ENCODE peak calls at places on chromosome 17, in ten cellular contexts. One of them, this sample, is unnamed. For H3K36me3, the result is how much of the 10 kb centered on the place peaks cover.

GRCh38 chr17:15361592-15361991 is 20.2 kb upstream of the TEKT3 start:
- DNase-seq in HCT116: no peak
- DNase-seq in IMR-90: no peak
- DNase-seq in neural progenitor cell: no peak
- DNase-seq in mesendoderm: no peak
- DNase-seq in SK-N-SH: no peak
- DNase-seq in mammary epithelial cell: no peak
- DNase-seq in neuronal stem cell: no peak
- DNase-seq in fibroblast of lung: no peak
- DNase-seq in MM.1S: no peak
- DNase-seq in this sample: no peak

GRCh38 chr17:48478224-48479013 is 48.4 kb upstream of the SKAP1 start:
- DNase-seq in HCT116: no peak
- DNase-seq in IMR-90: no peak
- DNase-seq in neural progenitor cell: no peak
- DNase-seq in mesendoderm: no peak
- DNase-seq in SK-N-SH: no peak
- DNase-seq in mammary epithelial cell: no peak
- DNase-seq in neuronal stem cell: no peak
- DNase-seq in fibroblast of lung: no peak
- DNase-seq in MM.1S: peak
- DNase-seq in this sample: no peak

GRCh38 chr17:45414997-45415881 is 17.4 kb downstream of the ARHGAP27 start:
- DNase-seq in HCT116: no peak
- DNase-seq in IMR-90: no peak
- DNase-seq in neural progenitor cell: no peak
- DNase-seq in mesendoderm: no peak
- DNase-seq in SK-N-SH: no peak
- DNase-seq in mammary epithelial cell: no peak
- DNase-seq in neuronal stem cell: no peak
- DNase-seq in fibroblast of lung: no peak
- DNase-seq in MM.1S: no peak
- DNase-seq in this sample: no peak

GRCh38 chr17:80397686-80398085 is 17.3 kb upstream of the ENDOV start:
- DNase-seq in HCT116: no peak
- DNase-seq in IMR-90: no peak
- DNase-seq in neural progenitor cell: peak
- DNase-seq in mesendoderm: peak
- DNase-seq in SK-N-SH: no peak
- DNase-seq in mammary epithelial cell: no peak
- DNase-seq in neuronal stem cell: no peak
- DNase-seq in fibroblast of lung: no peak
- DNase-seq in MM.1S: no peak
- DNase-seq in this sample: no peak

GRCh38 chr17:11240841-11241610 is at the start of gene SHISA6:
- DNase-seq in HCT116: no peak
- DNase-seq in IMR-90: no peak
- DNase-seq in neural progenitor cell: peak
- DNase-seq in mesendoderm: no peak
- DNase-seq in SK-N-SH: peak
- DNase-seq in mammary epithelial cell: no peak
- DNase-seq in neuronal stem cell: peak
- DNase-seq in fibroblast of lung: no peak
- DNase-seq in MM.1S: no peak
- DNase-seq in this sample: no peak

GRCh38 chr17:55158439-55158838 is 106.3 kb upstream of the HLF start:
- DNase-seq in HCT116: no peak
- DNase-seq in IMR-90: no peak
- DNase-seq in neural progenitor cell: no peak
- DNase-seq in mesendoderm: no peak
- DNase-seq in SK-N-SH: no peak
- DNase-seq in mammary epithelial cell: peak
- DNase-seq in neuronal stem cell: no peak
- DNase-seq in fibroblast of lung: peak
- DNase-seq in MM.1S: no peak
- DNase-seq in this sample: no peak

GRCh38 chr17:50167371-50167770 is 1.6 kb downstream of the SGCA start:
- DNase-seq in HCT116: no peak
- DNase-seq in IMR-90: no peak
- DNase-seq in neural progenitor cell: no peak
- DNase-seq in mesendoderm: no peak
- DNase-seq in SK-N-SH: no peak
- DNase-seq in mammary epithelial cell: no peak
- DNase-seq in neuronal stem cell: no peak
- DNase-seq in fibroblast of lung: no peak
- DNase-seq in MM.1S: no peak
- DNase-seq in this sample: no peak

GRCh38 chr17:5817475-5818395 is 233.4 kb upstream of the NLRP1 start:
- DNase-seq in HCT116: no peak
- DNase-seq in IMR-90: no peak
- DNase-seq in neural progenitor cell: no peak
- DNase-seq in mesendoderm: no peak
- DNase-seq in SK-N-SH: no peak
- DNase-seq in mammary epithelial cell: no peak
- DNase-seq in neuronal stem cell: no peak
- DNase-seq in fibroblast of lung: no peak
- DNase-seq in MM.1S: no peak
- DNase-seq in this sample: no peak

GRCh38 chr17:39667262-39668140 is 752 bp upstream of the PNMT start:
- DNase-seq in HCT116: no peak
- DNase-seq in IMR-90: no peak
- DNase-seq in neural progenitor cell: peak
- DNase-seq in mesendoderm: no peak
- DNase-seq in SK-N-SH: peak
- DNase-seq in mammary epithelial cell: no peak
- DNase-seq in neuronal stem cell: no peak
- DNase-seq in fibroblast of lung: no peak
- DNase-seq in MM.1S: no peak
- DNase-seq in this sample: no peak

GRCh38 chr17:39666231-39666600 is 1.1 kb downstream of the TCAP start:
- DNase-seq in HCT116: no peak
- DNase-seq in IMR-90: no peak
- DNase-seq in neural progenitor cell: no peak
- DNase-seq in mesendoderm: no peak
- DNase-seq in SK-N-SH: no peak
- DNase-seq in mammary epithelial cell: no peak
- DNase-seq in neuronal stem cell: no peak
- DNase-seq in fibroblast of lung: no peak
- DNase-seq in MM.1S: no peak
- DNase-seq in this sample: no peak

GRCh38 chr17:39665642-39666221 is 583 bp downstream of the TCAP start:
- DNase-seq in HCT116: no peak
- DNase-seq in IMR-90: no peak
- DNase-seq in neural progenitor cell: peak
- DNase-seq in mesendoderm: no peak
- DNase-seq in SK-N-SH: peak
- DNase-seq in mammary epithelial cell: no peak
- DNase-seq in neuronal stem cell: no peak
- DNase-seq in fibroblast of lung: no peak
- DNase-seq in MM.1S: no peak
- DNase-seq in this sample: no peak

GRCh38 chr17:39668141-39668924 is at the start of gene PNMT:
- DNase-seq in HCT116: no peak
- DNase-seq in IMR-90: peak
- DNase-seq in neural progenitor cell: peak
- DNase-seq in mesendoderm: peak
- DNase-seq in SK-N-SH: peak
- DNase-seq in mammary epithelial cell: peak
- DNase-seq in neuronal stem cell: no peak
- DNase-seq in fibroblast of lung: peak
- DNase-seq in MM.1S: peak
- DNase-seq in this sample: peak

DNA sequence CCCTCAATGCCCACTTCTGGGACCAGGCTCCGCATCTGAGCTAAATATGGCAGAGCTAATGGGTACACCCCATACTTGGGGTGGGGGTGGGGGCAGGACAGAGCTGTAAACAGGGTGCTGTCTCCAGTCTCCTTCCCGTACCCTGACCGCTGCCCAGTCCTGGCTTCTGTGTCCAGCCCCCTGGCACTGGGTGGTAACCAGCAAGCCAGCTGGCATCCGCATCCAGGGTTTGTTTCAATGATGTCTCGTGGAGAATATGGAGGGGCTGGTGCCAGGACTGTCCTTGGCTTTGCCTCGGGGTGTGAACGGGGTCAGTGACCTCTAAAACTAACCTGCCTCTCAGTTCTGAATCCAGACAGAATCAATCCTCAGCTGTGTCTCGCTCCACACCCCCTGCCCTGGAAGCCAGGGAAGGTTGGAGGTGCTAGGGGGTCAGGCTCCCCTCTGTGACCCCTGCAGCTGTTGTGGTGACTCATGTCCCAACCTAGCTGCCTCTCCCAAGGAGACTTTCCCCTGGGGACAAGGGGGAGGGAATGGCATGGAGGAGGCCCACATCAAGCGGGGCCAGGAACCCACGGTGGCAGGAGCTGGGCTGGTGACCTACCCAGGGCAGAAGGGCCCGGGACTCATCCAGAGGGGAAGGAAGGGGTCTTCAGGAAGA is 1.5 kb upstream of the PNMT start:
- DNase-seq in HCT116: no peak
- DNase-seq in IMR-90: no peak
- DNase-seq in neural progenitor cell: no peak
- DNase-seq in mesendoderm: no peak
- DNase-seq in SK-N-SH: peak
- DNase-seq in mammary epithelial cell: no peak
- DNase-seq in neuronal stem cell: no peak
- DNase-seq in fibroblast of lung: no peak
- DNase-seq in MM.1S: no peak
- DNase-seq in this sample: no peak
- H3K4me3 ChIP-seq in HCT116: no peak
- H3K4me3 ChIP-seq in IMR-90: no peak
- H3K4me3 ChIP-seq in neural progenitor cell: no peak
- H3K4me3 ChIP-seq in mesendoderm: no peak
- H3K4me3 ChIP-seq in SK-N-SH: no peak
- H3K4me3 ChIP-seq in mammary epithelial cell: no peak
- H3K4me3 ChIP-seq in neuronal stem cell: no peak
- H3K4me3 ChIP-seq in fibroblast of lung: no peak
- H3K4me3 ChIP-seq in MM.1S: no peak
- H3K4me3 ChIP-seq in this sample: no peak

GRCh38 chr17:64772845-64773299 is 110.8 kb upstream of the SMURF2 start:
- DNase-seq in HCT116: no peak
- DNase-seq in IMR-90: no peak
- DNase-seq in neural progenitor cell: no peak
- DNase-seq in mesendoderm: no peak
- DNase-seq in SK-N-SH: no peak
- DNase-seq in mammary epithelial cell: no peak
- DNase-seq in neuronal stem cell: no peak
- DNase-seq in fibroblast of lung: no peak
- DNase-seq in MM.1S: no peak
- DNase-seq in this sample: no peak

GRCh38 chr17:64773836-64774761 is 112.0 kb upstream of the SMURF2 start:
- DNase-seq in HCT116: peak
- DNase-seq in IMR-90: peak
- DNase-seq in neural progenitor cell: peak
- DNase-seq in mesendoderm: peak
- DNase-seq in SK-N-SH: peak
- DNase-seq in mammary epithelial cell: peak
- DNase-seq in neuronal stem cell: no peak
- DNase-seq in fibroblast of lung: peak
- DNase-seq in MM.1S: peak
- DNase-seq in this sample: peak

GRCh38 chr17:64769712-64770111 is 107.6 kb upstream of the SMURF2 start:
- DNase-seq in HCT116: no peak
- DNase-seq in IMR-90: no peak
- DNase-seq in neural progenitor cell: no peak
- DNase-seq in mesendoderm: no peak
- DNase-seq in SK-N-SH: no peak
- DNase-seq in mammary epithelial cell: no peak
- DNase-seq in neuronal stem cell: no peak
- DNase-seq in fibroblast of lung: no peak
- DNase-seq in MM.1S: no peak
- DNase-seq in this sample: no peak

GRCh38 chr17:64773386-64773835 is 111.3 kb upstream of the SMURF2 start:
- DNase-seq in HCT116: no peak
- DNase-seq in IMR-90: no peak
- DNase-seq in neural progenitor cell: no peak
- DNase-seq in mesendoderm: no peak
- DNase-seq in SK-N-SH: no peak
- DNase-seq in mammary epithelial cell: no peak
- DNase-seq in neuronal stem cell: no peak
- DNase-seq in fibroblast of lung: no peak
- DNase-seq in MM.1S: no peak
- DNase-seq in this sample: no peak

GRCh38 chr17:64771980-64772844 is 110.1 kb upstream of the SMURF2 start:
- DNase-seq in HCT116: no peak
- DNase-seq in IMR-90: no peak
- DNase-seq in neural progenitor cell: no peak
- DNase-seq in mesendoderm: no peak
- DNase-seq in SK-N-SH: no peak
- DNase-seq in mammary epithelial cell: no peak
- DNase-seq in neuronal stem cell: no peak
- DNase-seq in fibroblast of lung: no peak
- DNase-seq in MM.1S: no peak
- DNase-seq in this sample: no peak
- H3K9ac ChIP-seq in HCT116: no peak
- H3K9ac ChIP-seq in IMR-90: no peak
- H3K9ac ChIP-seq in neural progenitor cell: no peak
- H3K9ac ChIP-seq in mesendoderm: no peak
- H3K9ac ChIP-seq in SK-N-SH: no peak
- H3K9ac ChIP-seq in mammary epithelial cell: no peak
- H3K9ac ChIP-seq in neuronal stem cell: no peak
- H3K9ac ChIP-seq in fibroblast of lung: no peak
- H3K9ac ChIP-seq in MM.1S: no peak
- H3K9ac ChIP-seq in this sample: no peak

GRCh38 chr17:61405047-61405685 is 5.5 kb downstream of the TBX2 start:
- DNase-seq in HCT116: no peak
- DNase-seq in IMR-90: peak
- DNase-seq in neural progenitor cell: peak
- DNase-seq in mesendoderm: no peak
- DNase-seq in SK-N-SH: peak
- DNase-seq in mammary epithelial cell: no peak
- DNase-seq in neuronal stem cell: no peak
- DNase-seq in fibroblast of lung: no peak
- DNase-seq in MM.1S: no peak
- DNase-seq in this sample: peak

GRCh38 chr17:61404702-61405046 is 5.0 kb downstream of the TBX2 start:
- DNase-seq in HCT116: no peak
- DNase-seq in IMR-90: peak
- DNase-seq in neural progenitor cell: no peak
- DNase-seq in mesendoderm: no peak
- DNase-seq in SK-N-SH: peak
- DNase-seq in mammary epithelial cell: no peak
- DNase-seq in neuronal stem cell: no peak
- DNase-seq in fibroblast of lung: no peak
- DNase-seq in MM.1S: no peak
- DNase-seq in this sample: no peak

GRCh38 chr17:61402978-61403845 is 3.6 kb downstream of the TBX2 start:
- DNase-seq in HCT116: no peak
- DNase-seq in IMR-90: peak
- DNase-seq in neural progenitor cell: peak
- DNase-seq in mesendoderm: no peak
- DNase-seq in SK-N-SH: peak
- DNase-seq in mammary epithelial cell: no peak
- DNase-seq in neuronal stem cell: no peak
- DNase-seq in fibroblast of lung: no peak
- DNase-seq in MM.1S: no peak
- DNase-seq in this sample: peak

GRCh38 chr17:61405686-61406542 is 6.3 kb downstream of the TBX2 start:
- DNase-seq in HCT116: no peak
- DNase-seq in IMR-90: peak
- DNase-seq in neural progenitor cell: no peak
- DNase-seq in mesendoderm: no peak
- DNase-seq in SK-N-SH: peak
- DNase-seq in mammary epithelial cell: no peak
- DNase-seq in neuronal stem cell: no peak
- DNase-seq in fibroblast of lung: no peak
- DNase-seq in MM.1S: no peak
- DNase-seq in this sample: peak

DNA sequence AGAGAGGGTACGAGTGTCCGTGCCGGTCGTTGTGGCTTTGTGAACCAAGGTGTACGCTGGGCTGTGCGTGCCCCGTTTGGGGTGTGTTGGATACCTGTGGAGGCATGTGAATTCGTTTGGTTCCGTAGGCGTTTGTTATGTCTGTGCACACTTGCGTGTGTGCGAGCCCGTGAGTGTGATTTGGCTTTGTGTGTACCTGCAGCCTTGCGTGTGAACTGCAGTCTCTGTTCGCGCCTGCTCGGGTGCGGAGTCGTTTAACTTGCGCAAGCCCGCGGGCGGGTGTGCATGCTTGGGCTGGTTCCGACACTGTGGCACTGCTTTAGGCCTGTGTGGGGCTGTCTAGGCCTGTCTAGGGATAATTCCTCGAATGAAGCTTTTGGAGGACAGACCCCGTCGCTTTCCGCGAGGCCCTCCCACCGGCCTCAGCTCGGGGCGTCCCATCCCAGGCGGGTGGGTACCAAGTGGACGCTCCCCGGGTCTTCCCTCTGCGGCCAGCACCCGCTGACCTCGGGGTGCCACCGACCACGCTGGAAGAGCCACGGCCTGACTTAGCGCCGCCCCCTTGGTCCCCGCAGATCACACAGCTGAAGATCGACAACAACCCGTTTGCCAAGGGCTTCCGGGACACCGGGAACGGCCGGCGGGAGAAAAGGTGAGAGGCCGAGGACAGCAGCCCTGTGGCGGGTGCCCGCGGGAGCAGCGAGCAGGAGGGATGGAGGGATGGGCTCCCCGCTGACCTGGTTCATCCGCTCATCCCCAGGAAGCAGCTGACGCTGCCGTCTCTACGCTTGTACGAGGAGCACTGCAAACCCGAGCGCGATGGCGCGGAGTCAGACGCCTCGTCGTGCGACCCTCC is 4.4 kb downstream of the TBX2 start:
- DNase-seq in HCT116: no peak
- DNase-seq in IMR-90: peak
- DNase-seq in neural progenitor cell: peak
- DNase-seq in mesendoderm: no peak
- DNase-seq in SK-N-SH: no peak
- DNase-seq in mammary epithelial cell: no peak
- DNase-seq in neuronal stem cell: no peak
- DNase-seq in fibroblast of lung: no peak
- DNase-seq in MM.1S: no peak
- DNase-seq in this sample: peak
- H3K36me3 ChIP-seq in HCT116: under half
- H3K36me3 ChIP-seq in IMR-90: half or more
- H3K36me3 ChIP-seq in neural progenitor cell: under half
- H3K36me3 ChIP-seq in mesendoderm: under half
- H3K36me3 ChIP-seq in SK-N-SH: half or more
- H3K36me3 ChIP-seq in mammary epithelial cell: under half
- H3K36me3 ChIP-seq in neuronal stem cell: under half
- H3K36me3 ChIP-seq in fibroblast of lung: half or more
- H3K36me3 ChIP-seq in MM.1S: under half
- H3K36me3 ChIP-seq in this sample: half or more

DNA sequence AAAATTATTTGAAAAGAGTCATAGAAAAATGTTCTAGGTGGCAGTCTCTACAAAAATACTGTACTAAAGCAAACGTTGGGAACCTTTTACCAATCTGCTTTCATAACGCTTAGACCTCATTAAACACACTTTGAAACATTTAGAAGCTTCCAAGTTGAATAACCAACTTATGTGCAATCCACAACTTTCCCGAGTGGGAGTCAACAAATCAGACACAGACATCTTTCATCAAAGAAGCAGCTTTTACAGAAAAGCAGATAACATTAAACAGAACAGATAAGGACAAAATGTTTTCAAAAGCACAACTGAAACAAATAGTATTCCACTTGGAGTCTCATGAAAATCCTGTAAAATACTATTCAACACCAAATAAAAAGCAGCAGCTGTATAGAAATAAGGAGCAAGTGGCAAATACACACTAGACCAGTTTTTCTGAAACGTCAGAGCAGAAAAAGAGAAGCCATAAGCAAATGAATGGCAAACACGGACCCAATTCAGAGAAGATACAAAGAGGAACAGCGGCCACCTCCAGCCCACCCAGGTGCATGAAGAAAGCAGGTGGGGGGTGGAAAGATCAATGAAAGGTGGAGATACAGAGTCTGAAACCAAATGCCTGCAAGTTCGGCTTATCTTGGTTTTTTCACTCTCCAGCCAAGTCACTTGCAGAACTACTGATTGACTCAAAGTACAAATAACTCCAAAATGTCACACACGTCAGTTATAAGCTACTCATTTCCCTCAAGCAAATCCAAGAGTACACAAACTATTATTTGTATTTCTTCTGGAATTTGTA is 18.4 kb upstream of the FBF1 start:
- DNase-seq in HCT116: no peak
- DNase-seq in IMR-90: no peak
- DNase-seq in neural progenitor cell: peak
- DNase-seq in mesendoderm: peak
- DNase-seq in SK-N-SH: no peak
- DNase-seq in mammary epithelial cell: no peak
- DNase-seq in neuronal stem cell: no peak
- DNase-seq in fibroblast of lung: no peak
- DNase-seq in MM.1S: no peak
- DNase-seq in this sample: no peak
- H3K4me3 ChIP-seq in HCT116: no peak
- H3K4me3 ChIP-seq in IMR-90: no peak
- H3K4me3 ChIP-seq in neural progenitor cell: no peak
- H3K4me3 ChIP-seq in mesendoderm: no peak
- H3K4me3 ChIP-seq in SK-N-SH: no peak
- H3K4me3 ChIP-seq in mammary epithelial cell: no peak
- H3K4me3 ChIP-seq in neuronal stem cell: no peak
- H3K4me3 ChIP-seq in fibroblast of lung: no peak
- H3K4me3 ChIP-seq in MM.1S: no peak
- H3K4me3 ChIP-seq in this sample: no peak